ENCODE peak calls at places on chromosomes 16 and 17, in six cellular contexts. K is effector memory CD8-positive, alpha-beta T cell; J is transverse colon; F is choroid plexus epithelial cell; C is WTC11; V is activated effector memory CD4-positive, alpha-beta T cell treated with Interleukin-2 at 50 U/mL for 16 hours. Y is an unnamed sample.

GRCh38 chr16:67187175-67187900 is 2.6 kb downstream of the EXOC3L1 start:
- DNase-seq in K (no peak), J (no peak), F (no peak), C (no peak), V (no peak), Y (no peak)

GRCh38 chr17:7716901-7717755 is at the start of gene DNAH2:
- DNase-seq in K (no peak), J (peak), F (peak), C (peak), V (peak), Y (peak)

GRCh38 chr17:28467456-28468025 is 5.9 kb upstream of the SLC13A2 start:
- DNase-seq in K (no peak), J (no peak), F (peak), C (no peak), V (no peak), Y (no peak)

GRCh38 chr16:53080345-53081031 is 25.7 kb downstream of the CHD9 start:
- DNase-seq in K (no peak), J (peak), F (peak), C (no peak), V (no peak), Y (no peak)

GRCh38 chr17:31489295-31490018 is 98.0 kb downstream of the RAB11FIP4 start:
- DNase-seq in K (no peak), J (peak), F (no peak), C (peak), V (no peak), Y (peak)

GRCh38 chr17:68087851-68088250 is 52.3 kb downstream of the KPNA2 start:
- DNase-seq in K (no peak), J (no peak), F (no peak), C (no peak), V (no peak), Y (peak)

GRCh38 chr16:88730632-88731607 is 24.6 kb downstream of the CTU2 start:
- DNase-seq in K (no peak), J (no peak), F (peak), C (no peak), V (no peak), Y (no peak)

GRCh38 chr17:73318427-73318813 is 6.6 kb upstream of the CDC42EP4 start:
- DNase-seq in K (no peak), J (no peak), F (no peak), C (no peak), V (no peak), Y (peak)

GRCh38 chr16:85248269-85248668 is 136.0 kb upstream of the CIBAR2 start:
- DNase-seq in K (no peak), J (no peak), F (no peak), C (no peak), V (no peak), Y (no peak)

GRCh38 chr17:82687871-82688270 is 10.6 kb downstream of the RAB40B start:
- DNase-seq in K (no peak), J (no peak), F (no peak), C (no peak), V (no peak), Y (no peak)

GRCh38 chr16:77223184-77223583 is 24.0 kb downstream of the SYCE1L start:
- DNase-seq in K (no peak), J (no peak), F (no peak), C (peak), V (no peak), Y (peak)

GRCh38 chr16:79217375-79218011 is 383.0 kb downstream of the MAF start:
- DNase-seq in K (peak), J (no peak), F (no peak), C (no peak), V (no peak), Y (no peak)

GRCh38 chr16:60648260-60648659 is 1388.0 kb downstream of the CDH8 start:
- DNase-seq in K (no peak), J (no peak), F (peak), C (no peak), V (no peak), Y (no peak)